ENCODE peak calls at places on chromosomes 3 and 15, in four cellular contexts. A is A673, Q is left ventricle myocardium inferior, K is GM23248. L is an unnamed sample.

GRCh38 chr15:65914371-65914770 is 45.1 kb downstream of the RAB11A start:
- DNase-seq in A (no peak), Q (no peak), K (peak; percentile 8), L (no peak)

GRCh38 chr15:63059573-63060216 is 17.1 kb downstream of the TPM1 start:
- DNase-seq in A (no peak), Q (no peak), K (peak; percentile 39), L (no peak)

GRCh38 chr15:71575474-71576045 is 234.8 kb upstream of the NR2E3 start:
- DNase-seq in A (peak; percentile 24), Q (no peak), K (peak; percentile 47), L (no peak)

GRCh38 chr3:190012784-190013183 is 107.9 kb downstream of the P3H2 start:
- DNase-seq in A (no peak), Q (no peak), K (no peak), L (no peak)

GRCh38 chr15:79004336-79004735 is 59.5 kb upstream of the CTSH start:
- DNase-seq in A (peak; percentile 88), Q (no peak), K (peak; percentile 72), L (no peak)

GRCh38 chr15:59812889-59813288 is 123.8 kb upstream of the BNIP2 start:
- DNase-seq in A (no peak), Q (no peak), K (no peak), L (no peak)

GRCh38 chr3:177754508-177754921 is 557.2 kb upstream of the TBL1XR1 start:
- DNase-seq in A (no peak), Q (no peak), K (no peak), L (no peak)

GRCh38 chr3:149342413-149343340 is 9.2 kb upstream of the TM4SF18 start:
- DNase-seq in A (peak; percentile 43), Q (no peak), K (peak; percentile 89), L (no peak)

GRCh38 chr3:106518516-106518915 is 649.7 kb upstream of the CBLB start:
- DNase-seq in A (no peak), Q (no peak), K (peak; percentile 50), L (no peak)

GRCh38 chr3:36653095-36653494 is 111.3 kb downstream of the DCLK3 start:
- DNase-seq in A (no peak), Q (no peak), K (peak; percentile 75), L (no peak)

GRCh38 chr15:71252036-71252898 is 137.0 kb downstream of the THSD4 start:
- DNase-seq in A (no peak), Q (no peak), K (peak; percentile 27), L (peak; percentile 94)

GRCh38 chr3:155292133-155292532 is 1.4 kb downstream of the STRIT1 start:
- DNase-seq in A (no peak), Q (no peak), K (peak; percentile 44), L (no peak)

GRCh38 chr3:197226179-197226578 is 72.2 kb downstream of the DLG1 start:
- DNase-seq in A (peak; percentile 70), Q (no peak), K (no peak), L (peak; percentile 68)

GRCh38 chr3:182786564-182787196 is 6.6 kb upstream of the ATP11B start:
- DNase-seq in A (no peak), Q (no peak), K (peak; percentile 16), L (no peak)

GRCh38 chr3:52227766-52228165 is 2.3 kb upstream of the TLR9 start:
- DNase-seq in A (no peak), Q (no peak), K (no peak), L (no peak)

GRCh38 chr3:3907023-3907422 is 107.8 kb downstream of the LRRN1 start:
- DNase-seq in A (no peak), Q (no peak), K (no peak), L (no peak)

GRCh38 chr3:10485806-10486205 is 19.6 kb downstream of the ATP2B2 start:
- DNase-seq in A (no peak), Q (no peak), K (no peak), L (no peak)

GRCh38 chr3:99780749-99781148 is 36.9 kb upstream of the CMSS1 start:
- DNase-seq in A (no peak), Q (no peak), K (peak; percentile 15), L (no peak)

GRCh38 chr3:99777708-99778107 is 40.0 kb upstream of the CMSS1 start:
- DNase-seq in A (peak; percentile 84), Q (no peak), K (no peak), L (no peak)

GRCh38 chr3:99774467-99774866 is 43.2 kb upstream of the CMSS1 start:
- DNase-seq in A (peak; percentile 35), Q (no peak), K (peak; percentile 90), L (no peak)

GRCh38 chr3:99777210-99777549 is 40.5 kb upstream of the CMSS1 start:
- DNase-seq in A (peak; percentile 12), Q (no peak), K (no peak), L (no peak)

GRCh38 chr3:99776516-99777209 is 41.0 kb upstream of the CMSS1 start:
- DNase-seq in A (peak; percentile 46), Q (no peak), K (no peak), L (no peak)
- H3K27me3 ChIP-seq in A (peaks cover 30% of the 10 kb centered on the region), Q (no peaks in the 10 kb centered on the region), K (no peaks in the 10 kb centered on the region), L (peaks cover 23% of the 10 kb centered on the region)

DNA sequence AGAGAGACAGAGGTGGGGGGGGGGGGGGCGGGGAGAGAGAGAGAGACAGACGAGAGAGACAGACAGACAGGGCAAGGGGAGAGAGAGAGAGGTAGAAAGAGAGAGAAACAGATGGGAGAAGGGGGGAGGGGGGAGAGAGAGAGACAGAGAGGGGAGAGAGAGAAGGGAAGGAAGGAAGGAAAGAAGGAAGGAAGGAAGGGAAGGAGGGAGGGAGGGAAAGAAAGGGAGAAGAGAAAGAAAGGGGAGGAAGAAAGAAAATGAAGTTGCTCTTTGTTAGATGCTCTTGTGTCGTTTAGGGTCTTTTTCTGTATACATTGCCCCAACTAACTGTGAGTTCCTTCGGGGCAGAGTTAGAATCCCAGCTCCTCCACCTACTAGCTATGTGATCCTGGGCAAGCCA is 19.0 kb upstream of the EPHB3 start:
- DNase-seq in A (no peak), Q (no peak), K (no peak), L (no peak)
- H3K27me3 ChIP-seq in A (peaks cover 18% of the 10 kb centered on the region), Q (peaks cover 68% of the 10 kb centered on the region), K (peaks cover 49% of the 10 kb centered on the region), L (peaks cover 52% of the 10 kb centered on the region)

DNA sequence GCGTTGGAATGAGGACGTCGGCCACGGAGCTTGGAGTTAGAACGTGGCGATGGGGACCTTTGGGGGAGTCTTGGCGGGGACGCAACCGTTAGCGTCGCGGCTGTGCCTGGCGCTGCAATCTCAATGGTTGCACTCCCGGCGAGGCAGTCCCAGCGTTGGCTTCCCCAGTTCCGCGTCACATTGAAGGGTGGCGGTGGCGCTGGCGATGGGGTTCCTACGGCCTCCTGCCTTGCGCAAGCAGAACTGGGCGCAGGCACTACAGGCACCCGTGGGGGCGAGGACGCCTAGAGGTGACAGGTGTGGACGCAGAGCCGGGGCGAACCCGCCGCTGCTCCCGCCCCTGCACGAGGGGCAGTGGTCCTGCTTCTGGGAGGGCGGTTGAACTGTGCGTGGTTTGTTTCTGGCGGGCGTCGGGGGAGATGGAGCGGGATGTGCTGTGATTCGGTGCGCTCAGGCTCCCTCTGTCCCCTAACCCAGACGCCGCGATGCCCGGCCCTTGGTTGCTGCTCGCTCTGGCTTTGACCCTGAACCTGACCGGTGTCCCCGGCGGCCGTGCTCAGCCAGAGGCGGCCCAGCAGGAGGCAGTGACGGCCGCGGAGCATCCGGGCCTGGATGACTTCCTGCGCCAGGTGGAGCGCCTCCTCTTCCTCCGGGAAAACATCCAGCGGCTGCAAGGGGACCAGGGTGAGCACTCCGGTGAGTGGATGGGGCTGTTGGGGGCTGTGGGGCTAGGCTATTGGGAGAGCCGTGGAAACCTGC is 991 bp downstream of the TRH start:
- DNase-seq in A (peak; percentile 19), Q (peak; percentile 23), K (peak; percentile 38), L (peak; percentile 25)
- H3K27me3 ChIP-seq in A (peaks cover 87% of the 10 kb centered on the region), Q (peaks cover 83% of the 10 kb centered on the region), K (peaks cover 59% of the 10 kb centered on the region), L (peaks cover 37% of the 10 kb centered on the region)

GRCh38 chr3:31980530-31981205 is 394 bp downstream of the OSBPL10 start:
- DNase-seq in A (peak; percentile 27), Q (peak; percentile 36), K (peak; percentile 62), L (peak; percentile 4)
- H3K27me3 ChIP-seq in A (peaks cover 23% of the 10 kb centered on the region), Q (no peaks in the 10 kb centered on the region), K (peaks cover under 1% of the 10 kb centered on the region), L (peaks cover 19% of the 10 kb centered on the region)

DNA sequence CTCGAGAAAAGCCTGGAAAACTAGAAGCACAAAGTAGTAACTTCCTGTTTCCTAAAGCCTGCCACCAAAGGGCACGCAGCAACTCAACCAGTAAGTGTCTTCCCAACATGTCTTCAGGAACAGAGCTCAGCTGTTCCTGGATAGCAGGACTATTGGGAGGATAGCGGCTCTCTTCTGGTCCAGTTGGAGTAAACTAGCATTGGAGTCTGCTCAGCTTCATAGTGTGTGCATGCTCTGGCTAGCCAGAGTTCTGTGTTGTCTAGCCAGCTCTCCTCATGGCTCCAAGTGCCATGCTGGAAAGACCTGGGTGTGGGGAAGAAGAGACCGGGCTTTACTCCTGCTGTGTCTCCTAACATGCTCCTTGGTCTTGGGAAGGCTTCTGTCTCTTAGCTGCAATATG is 63.1 kb downstream of the IL16 start:
- DNase-seq in A (no peak), Q (no peak), K (no peak), L (no peak)
- H3K27me3 ChIP-seq in A (peaks cover 5% of the 10 kb centered on the region), Q (peaks cover 14% of the 10 kb centered on the region), K (no peaks in the 10 kb centered on the region), L (no peaks in the 10 kb centered on the region)

GRCh38 chr3:13098192-13098591 is 25.0 kb upstream of the IQSEC1 start:
- DNase-seq in A (no peak), Q (no peak), K (no peak), L (no peak)
- H3K27me3 ChIP-seq in A (no peaks in the 10 kb centered on the region), Q (no peaks in the 10 kb centered on the region), K (peaks cover 5% of the 10 kb centered on the region), L (no peaks in the 10 kb centered on the region)

GRCh38 chr3:186506191-186506739 is 37.9 kb downstream of the CRYGS start:
- DNase-seq in A (no peak), Q (no peak), K (no peak), L (no peak)

GRCh38 chr3:186497608-186498007 is 46.6 kb downstream of the CRYGS start:
- DNase-seq in A (no peak), Q (no peak), K (no peak), L (no peak)

GRCh38 chr3:186506846-186507245 is 37.3 kb downstream of the CRYGS start:
- DNase-seq in A (no peak), Q (no peak), K (no peak), L (no peak)

GRCh38 chr3:186502138-186502941 is 41.8 kb downstream of the CRYGS start:
- DNase-seq in A (no peak), Q (no peak), K (no peak), L (no peak)

GRCh38 chr3:186502942-186503712 is 41.1 kb downstream of the CRYGS start:
- DNase-seq in A (no peak), Q (no peak), K (no peak), L (no peak)
- H3K27me3 ChIP-seq in A (no peaks in the 10 kb centered on the region), Q (no peaks in the 10 kb centered on the region), K (peaks cover 35% of the 10 kb centered on the region), L (no peaks in the 10 kb centered on the region)

GRCh38 chr3:193794002-193794835 is 201.2 kb downstream of the OPA1 start:
- DNase-seq in A (no peak), Q (no peak), K (no peak), L (no peak)

GRCh38 chr3:193788189-193788946 is 195.4 kb downstream of the OPA1 start:
- DNase-seq in A (peak; percentile 76), Q (peak; percentile 56), K (peak; percentile 75), L (peak; percentile 68)

GRCh38 chr3:193790086-193790990 is 197.3 kb downstream of the OPA1 start:
- DNase-seq in A (no peak), Q (no peak), K (no peak), L (no peak)

GRCh38 chr3:193789455-193789854 is 196.4 kb downstream of the OPA1 start:
- DNase-seq in A (no peak), Q (no peak), K (no peak), L (no peak)

GRCh38 chr3:193791041-193792032 is 198.3 kb downstream of the OPA1 start:
- DNase-seq in A (no peak), Q (no peak), K (no peak), L (no peak)
- H3K27me3 ChIP-seq in A (no peaks in the 10 kb centered on the region), Q (peaks cover 78% of the 10 kb centered on the region), K (peaks cover 62% of the 10 kb centered on the region), L (no peaks in the 10 kb centered on the region)